ENCODE peak calls at places on chromosomes 5 and 9, in eight cellular contexts. One of them, this sample, is unnamed.

GRCh38 chr5:6387970-6388369 is 9.6 kb upstream of the MED10 start:
- DNase-seq in kidney: no peak
- DNase-seq in IMR-90: no peak
- DNase-seq in H7: no peak
- DNase-seq in sigmoid colon: no peak
- DNase-seq in mucosa of descending colon: no peak
- DNase-seq in HAP-1: no peak
- DNase-seq in endodermal cell: no peak
- DNase-seq in this sample: no peak

GRCh38 chr5:37739817-37740261 is 100.0 kb downstream of the GDNF start:
- DNase-seq in kidney: no peak
- DNase-seq in IMR-90: peak
- DNase-seq in H7: no peak
- DNase-seq in sigmoid colon: no peak
- DNase-seq in mucosa of descending colon: no peak
- DNase-seq in HAP-1: no peak
- DNase-seq in endodermal cell: no peak
- DNase-seq in this sample: peak

GRCh38 chr5:112776301-112776856 is 38.7 kb downstream of the APC start:
- DNase-seq in kidney: no peak
- DNase-seq in IMR-90: peak
- DNase-seq in H7: no peak
- DNase-seq in sigmoid colon: no peak
- DNase-seq in mucosa of descending colon: no peak
- DNase-seq in HAP-1: no peak
- DNase-seq in endodermal cell: no peak
- DNase-seq in this sample: peak

GRCh38 chr9:136173648-136174290 is 31.2 kb downstream of the LHX3 start:
- DNase-seq in kidney: no peak
- DNase-seq in IMR-90: no peak
- DNase-seq in H7: no peak
- DNase-seq in sigmoid colon: no peak
- DNase-seq in mucosa of descending colon: no peak
- DNase-seq in HAP-1: no peak
- DNase-seq in endodermal cell: no peak
- DNase-seq in this sample: no peak

GRCh38 chr5:106094128-106094726 is 1576.5 kb downstream of the EFNA5 start:
- DNase-seq in kidney: no peak
- DNase-seq in IMR-90: peak
- DNase-seq in H7: no peak
- DNase-seq in sigmoid colon: peak
- DNase-seq in mucosa of descending colon: no peak
- DNase-seq in HAP-1: no peak
- DNase-seq in endodermal cell: no peak
- DNase-seq in this sample: no peak

GRCh38 chr9:88593537-88594185 is 58.7 kb downstream of the NXNL2 start:
- DNase-seq in kidney: no peak
- DNase-seq in IMR-90: peak
- DNase-seq in H7: no peak
- DNase-seq in sigmoid colon: no peak
- DNase-seq in mucosa of descending colon: no peak
- DNase-seq in HAP-1: peak
- DNase-seq in endodermal cell: no peak
- DNase-seq in this sample: peak

GRCh38 chr9:114112778-114113585 is 13.9 kb upstream of the KIF12 start:
- DNase-seq in kidney: peak
- DNase-seq in IMR-90: peak
- DNase-seq in H7: peak
- DNase-seq in sigmoid colon: peak
- DNase-seq in mucosa of descending colon: peak
- DNase-seq in HAP-1: no peak
- DNase-seq in endodermal cell: peak
- DNase-seq in this sample: no peak

GRCh38 chr5:172534229-172535169 is 80.2 kb upstream of the SH3PXD2B start:
- DNase-seq in kidney: no peak
- DNase-seq in IMR-90: no peak
- DNase-seq in H7: no peak
- DNase-seq in sigmoid colon: peak
- DNase-seq in mucosa of descending colon: peak
- DNase-seq in HAP-1: no peak
- DNase-seq in endodermal cell: peak
- DNase-seq in this sample: no peak

GRCh38 chr5:174411513-174411819 is 312.9 kb upstream of the MSX2 start:
- DNase-seq in kidney: no peak
- DNase-seq in IMR-90: no peak
- DNase-seq in H7: no peak
- DNase-seq in sigmoid colon: no peak
- DNase-seq in mucosa of descending colon: no peak
- DNase-seq in HAP-1: no peak
- DNase-seq in endodermal cell: no peak
- DNase-seq in this sample: no peak

GRCh38 chr5:170159101-170159698 is 53.5 kb downstream of the FOXI1 start:
- DNase-seq in kidney: no peak
- DNase-seq in IMR-90: peak
- DNase-seq in H7: no peak
- DNase-seq in sigmoid colon: no peak
- DNase-seq in mucosa of descending colon: no peak
- DNase-seq in HAP-1: no peak
- DNase-seq in endodermal cell: no peak
- DNase-seq in this sample: no peak

GRCh38 chr5:132009706-132010405 is 1.6 kb downstream of the ACSL6 start:
- DNase-seq in kidney: no peak
- DNase-seq in IMR-90: no peak
- DNase-seq in H7: no peak
- DNase-seq in sigmoid colon: peak
- DNase-seq in mucosa of descending colon: peak
- DNase-seq in HAP-1: no peak
- DNase-seq in endodermal cell: peak
- DNase-seq in this sample: no peak

GRCh38 chr9:137306546-137307254 is 4.6 kb upstream of the NRARP start:
- DNase-seq in kidney: peak
- DNase-seq in IMR-90: no peak
- DNase-seq in H7: peak
- DNase-seq in sigmoid colon: no peak
- DNase-seq in mucosa of descending colon: peak
- DNase-seq in HAP-1: no peak
- DNase-seq in endodermal cell: peak
- DNase-seq in this sample: no peak

GRCh38 chr5:68345166-68345565 is 129.6 kb downstream of the PIK3R1 start:
- DNase-seq in kidney: no peak
- DNase-seq in IMR-90: peak
- DNase-seq in H7: no peak
- DNase-seq in sigmoid colon: no peak
- DNase-seq in mucosa of descending colon: no peak
- DNase-seq in HAP-1: no peak
- DNase-seq in endodermal cell: no peak
- DNase-seq in this sample: no peak

GRCh38 chr9:84862786-84863185 is 193.3 kb downstream of the NTRK2 start:
- DNase-seq in kidney: no peak
- DNase-seq in IMR-90: no peak
- DNase-seq in H7: peak
- DNase-seq in sigmoid colon: no peak
- DNase-seq in mucosa of descending colon: no peak
- DNase-seq in HAP-1: peak
- DNase-seq in endodermal cell: peak
- DNase-seq in this sample: peak

GRCh38 chr5:38433160-38433861 is 123.1 kb downstream of the LIFR start:
- DNase-seq in kidney: peak
- DNase-seq in IMR-90: peak
- DNase-seq in H7: no peak
- DNase-seq in sigmoid colon: peak
- DNase-seq in mucosa of descending colon: no peak
- DNase-seq in HAP-1: no peak
- DNase-seq in endodermal cell: no peak
- DNase-seq in this sample: peak

GRCh38 chr5:143870871-143871632 is 59.1 kb downstream of the HMHB1 start:
- DNase-seq in kidney: no peak
- DNase-seq in IMR-90: no peak
- DNase-seq in H7: no peak
- DNase-seq in sigmoid colon: no peak
- DNase-seq in mucosa of descending colon: no peak
- DNase-seq in HAP-1: no peak
- DNase-seq in endodermal cell: peak
- DNase-seq in this sample: no peak

GRCh38 chr9:35727676-35728040 is 4.3 kb downstream of the TLN1 start:
- DNase-seq in kidney: no peak
- DNase-seq in IMR-90: no peak
- DNase-seq in H7: no peak
- DNase-seq in sigmoid colon: no peak
- DNase-seq in mucosa of descending colon: no peak
- DNase-seq in HAP-1: no peak
- DNase-seq in endodermal cell: no peak
- DNase-seq in this sample: no peak
- H3K4me3 ChIP-seq in kidney: peak
- H3K4me3 ChIP-seq in IMR-90: peak
- H3K4me3 ChIP-seq in H7: no peak
- H3K4me3 ChIP-seq in sigmoid colon: peak
- H3K4me3 ChIP-seq in mucosa of descending colon: no peak
- H3K4me3 ChIP-seq in HAP-1: no peak
- H3K4me3 ChIP-seq in endodermal cell: peak
- H3K4me3 ChIP-seq in this sample: peak

GRCh38 chr9:13034696-13035006 is 244.8 kb downstream of the MPDZ start:
- DNase-seq in kidney: no peak
- DNase-seq in IMR-90: no peak
- DNase-seq in H7: no peak
- DNase-seq in sigmoid colon: no peak
- DNase-seq in mucosa of descending colon: no peak
- DNase-seq in HAP-1: no peak
- DNase-seq in endodermal cell: no peak
- DNase-seq in this sample: no peak
- H3K4me3 ChIP-seq in kidney: no peak
- H3K4me3 ChIP-seq in IMR-90: no peak
- H3K4me3 ChIP-seq in H7: no peak
- H3K4me3 ChIP-seq in sigmoid colon: no peak
- H3K4me3 ChIP-seq in mucosa of descending colon: no peak
- H3K4me3 ChIP-seq in HAP-1: no peak
- H3K4me3 ChIP-seq in endodermal cell: no peak
- H3K4me3 ChIP-seq in this sample: no peak

DNA sequence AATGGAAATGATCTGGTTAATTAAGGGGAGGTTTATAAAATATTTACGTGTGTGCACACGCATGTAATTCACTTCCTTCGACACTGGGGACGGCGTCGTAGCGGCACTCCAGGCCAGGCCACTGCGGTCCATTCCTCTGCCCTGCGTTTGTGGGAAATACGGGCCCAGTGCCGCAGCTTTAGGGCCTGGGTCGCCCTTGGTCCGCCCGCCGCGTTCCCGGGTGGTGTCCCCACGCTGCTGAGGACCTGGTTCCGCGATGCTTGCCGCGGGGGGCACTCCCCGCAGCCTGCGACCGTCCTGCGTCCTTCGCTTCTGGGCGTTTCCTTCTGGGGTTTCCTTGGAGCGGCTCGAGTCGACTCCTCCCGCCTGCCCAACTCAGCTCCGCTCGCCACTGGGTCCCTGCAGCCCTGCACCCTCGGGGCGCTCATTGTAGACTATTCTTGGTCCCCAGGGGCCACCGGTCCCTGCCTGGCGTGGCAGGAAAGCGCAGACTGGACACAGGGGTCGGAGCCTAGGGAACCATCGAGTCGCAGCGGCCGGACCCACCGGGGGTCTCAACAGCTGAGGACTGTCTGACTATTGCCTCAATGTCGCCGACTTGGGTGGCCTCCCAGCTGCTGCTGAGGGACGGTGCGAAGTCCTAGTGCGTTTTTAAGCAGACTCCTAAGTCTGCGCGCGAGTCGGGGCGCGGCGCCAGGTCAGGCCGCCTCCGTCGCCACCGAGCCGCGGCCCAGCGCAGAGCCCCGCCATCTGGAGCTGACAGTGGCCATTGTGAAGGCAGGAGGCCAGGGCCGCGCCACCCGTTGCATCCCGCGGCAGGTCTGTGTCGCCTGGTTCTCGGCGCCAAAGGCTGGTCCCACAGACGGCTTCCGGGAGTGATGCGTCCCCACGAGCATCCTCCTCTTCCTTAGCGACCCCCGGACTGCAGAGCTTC is 4.4 kb upstream of the IRX1 start:
- DNase-seq in kidney: peak
- DNase-seq in IMR-90: no peak
- DNase-seq in H7: peak
- DNase-seq in sigmoid colon: no peak
- DNase-seq in mucosa of descending colon: no peak
- DNase-seq in HAP-1: no peak
- DNase-seq in endodermal cell: peak
- DNase-seq in this sample: no peak
- H3K4me3 ChIP-seq in kidney: no peak
- H3K4me3 ChIP-seq in IMR-90: no peak
- H3K4me3 ChIP-seq in H7: no peak
- H3K4me3 ChIP-seq in sigmoid colon: no peak
- H3K4me3 ChIP-seq in mucosa of descending colon: no peak
- H3K4me3 ChIP-seq in HAP-1: no peak
- H3K4me3 ChIP-seq in endodermal cell: peak
- H3K4me3 ChIP-seq in this sample: peak

GRCh38 chr5:111754190-111754589 is 2.8 kb downstream of the NREP start:
- DNase-seq in kidney: no peak
- DNase-seq in IMR-90: no peak
- DNase-seq in H7: no peak
- DNase-seq in sigmoid colon: no peak
- DNase-seq in mucosa of descending colon: no peak
- DNase-seq in HAP-1: no peak
- DNase-seq in endodermal cell: no peak
- DNase-seq in this sample: no peak

GRCh38 chr5:111755942-111756353 is 1.0 kb downstream of the NREP start:
- DNase-seq in kidney: no peak
- DNase-seq in IMR-90: peak
- DNase-seq in H7: no peak
- DNase-seq in sigmoid colon: no peak
- DNase-seq in mucosa of descending colon: no peak
- DNase-seq in HAP-1: peak
- DNase-seq in endodermal cell: no peak
- DNase-seq in this sample: peak

GRCh38 chr5:111757582-111758283 is 739 bp upstream of the NREP start:
- DNase-seq in kidney: peak
- DNase-seq in IMR-90: peak
- DNase-seq in H7: peak
- DNase-seq in sigmoid colon: peak
- DNase-seq in mucosa of descending colon: peak
- DNase-seq in HAP-1: peak
- DNase-seq in endodermal cell: peak
- DNase-seq in this sample: peak

GRCh38 chr5:111756701-111757581 is at the start of gene NREP:
- DNase-seq in kidney: peak
- DNase-seq in IMR-90: peak
- DNase-seq in H7: peak
- DNase-seq in sigmoid colon: peak
- DNase-seq in mucosa of descending colon: peak
- DNase-seq in HAP-1: peak
- DNase-seq in endodermal cell: peak
- DNase-seq in this sample: peak

DNA sequence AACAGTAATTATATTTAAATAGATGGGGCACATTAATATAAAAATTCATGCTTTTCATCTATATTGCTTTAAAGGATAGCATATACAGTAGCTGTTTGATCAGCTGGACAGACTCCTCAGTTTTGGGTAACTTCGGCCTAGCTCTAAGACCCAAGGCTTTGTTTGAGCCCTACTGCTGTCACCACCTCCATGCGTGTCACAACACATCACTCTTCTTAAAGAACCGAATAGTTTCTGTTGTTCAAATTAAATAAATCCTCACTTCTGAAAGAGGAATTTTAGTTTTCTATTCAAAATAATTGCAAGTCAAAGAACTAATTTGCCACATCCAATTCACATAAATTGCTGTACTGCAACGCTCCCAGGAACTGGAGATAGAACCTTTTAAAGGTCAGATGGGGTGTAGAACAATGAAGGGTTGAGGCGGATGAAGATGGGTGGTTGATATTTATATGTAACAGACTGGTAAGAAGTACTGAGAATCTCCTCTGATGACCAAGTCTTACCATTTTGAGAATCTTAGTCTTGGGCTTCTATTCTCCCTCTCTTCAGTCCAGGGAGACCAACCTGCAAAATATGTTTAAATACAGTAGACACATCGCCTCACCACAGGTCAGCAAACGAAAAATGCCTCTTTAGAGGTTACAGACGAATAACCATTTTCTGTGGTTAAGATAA is 1.6 kb downstream of the NREP start:
- DNase-seq in kidney: no peak
- DNase-seq in IMR-90: no peak
- DNase-seq in H7: no peak
- DNase-seq in sigmoid colon: no peak
- DNase-seq in mucosa of descending colon: no peak
- DNase-seq in HAP-1: no peak
- DNase-seq in endodermal cell: no peak
- DNase-seq in this sample: no peak
- H3K4me3 ChIP-seq in kidney: peak
- H3K4me3 ChIP-seq in IMR-90: peak
- H3K4me3 ChIP-seq in H7: peak
- H3K4me3 ChIP-seq in sigmoid colon: no peak
- H3K4me3 ChIP-seq in mucosa of descending colon: no peak
- H3K4me3 ChIP-seq in HAP-1: peak
- H3K4me3 ChIP-seq in endodermal cell: peak
- H3K4me3 ChIP-seq in this sample: peak

This sample was measured in cardiac muscle cell.